ENCODE peak calls at places on chromosomes 12 and 14, in six cellular contexts. One of them, this sample, is unnamed.

GRCh38 chr14:94051115-94051514 is 25.0 kb downstream of the OTUB2 start:
- DNase-seq in MCF 10A: peak; percentile 28
- DNase-seq in midbrain: peak; percentile 84
- DNase-seq in IMR-90: peak; percentile 42
- DNase-seq in activated CD4-positive, alpha-beta T cell treated with anti-CD3 and anti-CD28 coated beads, Interleukin-2, amount 10 ng/mL, durations not matched to agents 7 days and 5 days: no peak
- DNase-seq in stimulated activated CD8-positive, alpha-beta memory T cell treated with anti-CD3 and anti-CD28 coated beads, Interleukin-4, amount 100 ng/mL, for 4 hours: no peak
- DNase-seq in this sample: no peak

GRCh38 chr12:9649532-9649940 is 20.0 kb upstream of the CLEC2D start:
- DNase-seq in MCF 10A: peak; percentile 60
- DNase-seq in midbrain: no peak
- DNase-seq in IMR-90: no peak
- DNase-seq in activated CD4-positive, alpha-beta T cell treated with anti-CD3 and anti-CD28 coated beads, Interleukin-2, amount 10 ng/mL, durations not matched to agents 7 days and 5 days: peak; percentile 46
- DNase-seq in stimulated activated CD8-positive, alpha-beta memory T cell treated with anti-CD3 and anti-CD28 coated beads, Interleukin-4, amount 100 ng/mL, for 4 hours: no peak
- DNase-seq in this sample: peak; percentile 61

GRCh38 chr14:104280902-104281767 is 142.7 kb downstream of the KIF26A start:
- DNase-seq in MCF 10A: no peak
- DNase-seq in midbrain: no peak
- DNase-seq in IMR-90: no peak
- DNase-seq in activated CD4-positive, alpha-beta T cell treated with anti-CD3 and anti-CD28 coated beads, Interleukin-2, amount 10 ng/mL, durations not matched to agents 7 days and 5 days: no peak
- DNase-seq in stimulated activated CD8-positive, alpha-beta memory T cell treated with anti-CD3 and anti-CD28 coated beads, Interleukin-4, amount 100 ng/mL, for 4 hours: no peak
- DNase-seq in this sample: no peak

GRCh38 chr14:33566082-33566481 is 384.8 kb downstream of the EGLN3 start:
- DNase-seq in MCF 10A: no peak
- DNase-seq in midbrain: no peak
- DNase-seq in IMR-90: no peak
- DNase-seq in activated CD4-positive, alpha-beta T cell treated with anti-CD3 and anti-CD28 coated beads, Interleukin-2, amount 10 ng/mL, durations not matched to agents 7 days and 5 days: no peak
- DNase-seq in stimulated activated CD8-positive, alpha-beta memory T cell treated with anti-CD3 and anti-CD28 coated beads, Interleukin-4, amount 100 ng/mL, for 4 hours: no peak
- DNase-seq in this sample: no peak

GRCh38 chr12:916712-917445 is 32.6 kb downstream of the RAD52 start:
- DNase-seq in MCF 10A: no peak
- DNase-seq in midbrain: no peak
- DNase-seq in IMR-90: no peak
- DNase-seq in activated CD4-positive, alpha-beta T cell treated with anti-CD3 and anti-CD28 coated beads, Interleukin-2, amount 10 ng/mL, durations not matched to agents 7 days and 5 days: no peak
- DNase-seq in stimulated activated CD8-positive, alpha-beta memory T cell treated with anti-CD3 and anti-CD28 coated beads, Interleukin-4, amount 100 ng/mL, for 4 hours: no peak
- DNase-seq in this sample: no peak

GRCh38 chr14:66628646-66629045 is 120.7 kb downstream of the GPHN start:
- DNase-seq in MCF 10A: no peak
- DNase-seq in midbrain: no peak
- DNase-seq in IMR-90: peak; percentile 37
- DNase-seq in activated CD4-positive, alpha-beta T cell treated with anti-CD3 and anti-CD28 coated beads, Interleukin-2, amount 10 ng/mL, durations not matched to agents 7 days and 5 days: no peak
- DNase-seq in stimulated activated CD8-positive, alpha-beta memory T cell treated with anti-CD3 and anti-CD28 coated beads, Interleukin-4, amount 100 ng/mL, for 4 hours: no peak
- DNase-seq in this sample: no peak

GRCh38 chr12:52318241-52318990 is 2.8 kb downstream of the KRT83 start:
- DNase-seq in MCF 10A: no peak
- DNase-seq in midbrain: no peak
- DNase-seq in IMR-90: no peak
- DNase-seq in activated CD4-positive, alpha-beta T cell treated with anti-CD3 and anti-CD28 coated beads, Interleukin-2, amount 10 ng/mL, durations not matched to agents 7 days and 5 days: no peak
- DNase-seq in stimulated activated CD8-positive, alpha-beta memory T cell treated with anti-CD3 and anti-CD28 coated beads, Interleukin-4, amount 100 ng/mL, for 4 hours: no peak
- DNase-seq in this sample: no peak

GRCh38 chr12:75865315-75865714 is 166.3 kb downstream of the PHLDA1 start:
- DNase-seq in MCF 10A: no peak
- DNase-seq in midbrain: no peak
- DNase-seq in IMR-90: no peak
- DNase-seq in activated CD4-positive, alpha-beta T cell treated with anti-CD3 and anti-CD28 coated beads, Interleukin-2, amount 10 ng/mL, durations not matched to agents 7 days and 5 days: no peak
- DNase-seq in stimulated activated CD8-positive, alpha-beta memory T cell treated with anti-CD3 and anti-CD28 coated beads, Interleukin-4, amount 100 ng/mL, for 4 hours: no peak
- DNase-seq in this sample: no peak

GRCh38 chr12:74415633-74416032 is 122.0 kb upstream of the ATXN7L3B start:
- DNase-seq in MCF 10A: peak; percentile 46
- DNase-seq in midbrain: no peak
- DNase-seq in IMR-90: peak; percentile 17
- DNase-seq in activated CD4-positive, alpha-beta T cell treated with anti-CD3 and anti-CD28 coated beads, Interleukin-2, amount 10 ng/mL, durations not matched to agents 7 days and 5 days: no peak
- DNase-seq in stimulated activated CD8-positive, alpha-beta memory T cell treated with anti-CD3 and anti-CD28 coated beads, Interleukin-4, amount 100 ng/mL, for 4 hours: no peak
- DNase-seq in this sample: peak; percentile 46

GRCh38 chr12:49014547-49014946 is 4.0 kb downstream of the PRKAG1 start:
- DNase-seq in MCF 10A: peak; percentile 9
- DNase-seq in midbrain: no peak
- DNase-seq in IMR-90: peak; percentile 55
- DNase-seq in activated CD4-positive, alpha-beta T cell treated with anti-CD3 and anti-CD28 coated beads, Interleukin-2, amount 10 ng/mL, durations not matched to agents 7 days and 5 days: no peak
- DNase-seq in stimulated activated CD8-positive, alpha-beta memory T cell treated with anti-CD3 and anti-CD28 coated beads, Interleukin-4, amount 100 ng/mL, for 4 hours: no peak
- DNase-seq in this sample: no peak

GRCh38 chr14:23008836-23009235 is 1.1 kb downstream of the C14orf93 start:
- DNase-seq in MCF 10A: no peak
- DNase-seq in midbrain: no peak
- DNase-seq in IMR-90: no peak
- DNase-seq in activated CD4-positive, alpha-beta T cell treated with anti-CD3 and anti-CD28 coated beads, Interleukin-2, amount 10 ng/mL, durations not matched to agents 7 days and 5 days: no peak
- DNase-seq in stimulated activated CD8-positive, alpha-beta memory T cell treated with anti-CD3 and anti-CD28 coated beads, Interleukin-4, amount 100 ng/mL, for 4 hours: no peak
- DNase-seq in this sample: peak; percentile 35

GRCh38 chr14:68876976-68877375 is 84.1 kb upstream of the ZFP36L1 start:
- DNase-seq in MCF 10A: no peak
- DNase-seq in midbrain: no peak
- DNase-seq in IMR-90: no peak
- DNase-seq in activated CD4-positive, alpha-beta T cell treated with anti-CD3 and anti-CD28 coated beads, Interleukin-2, amount 10 ng/mL, durations not matched to agents 7 days and 5 days: no peak
- DNase-seq in stimulated activated CD8-positive, alpha-beta memory T cell treated with anti-CD3 and anti-CD28 coated beads, Interleukin-4, amount 100 ng/mL, for 4 hours: no peak
- DNase-seq in this sample: no peak

GRCh38 chr14:67574156-67574555 is 25.9 kb downstream of the PIGH start:
- DNase-seq in MCF 10A: no peak
- DNase-seq in midbrain: no peak
- DNase-seq in IMR-90: no peak
- DNase-seq in activated CD4-positive, alpha-beta T cell treated with anti-CD3 and anti-CD28 coated beads, Interleukin-2, amount 10 ng/mL, durations not matched to agents 7 days and 5 days: no peak
- DNase-seq in stimulated activated CD8-positive, alpha-beta memory T cell treated with anti-CD3 and anti-CD28 coated beads, Interleukin-4, amount 100 ng/mL, for 4 hours: no peak
- DNase-seq in this sample: no peak

GRCh38 chr14:95504135-95505029 is 12.1 kb downstream of the SYNE3 start:
- DNase-seq in MCF 10A: peak; percentile 56
- DNase-seq in midbrain: no peak
- DNase-seq in IMR-90: peak; percentile 88
- DNase-seq in activated CD4-positive, alpha-beta T cell treated with anti-CD3 and anti-CD28 coated beads, Interleukin-2, amount 10 ng/mL, durations not matched to agents 7 days and 5 days: no peak
- DNase-seq in stimulated activated CD8-positive, alpha-beta memory T cell treated with anti-CD3 and anti-CD28 coated beads, Interleukin-4, amount 100 ng/mL, for 4 hours: no peak
- DNase-seq in this sample: no peak

GRCh38 chr14:99564256-99564902 is 39.6 kb downstream of the CCDC85C start:
- DNase-seq in MCF 10A: peak; percentile 63
- DNase-seq in midbrain: peak; percentile 72
- DNase-seq in IMR-90: peak; percentile 81
- DNase-seq in activated CD4-positive, alpha-beta T cell treated with anti-CD3 and anti-CD28 coated beads, Interleukin-2, amount 10 ng/mL, durations not matched to agents 7 days and 5 days: no peak
- DNase-seq in stimulated activated CD8-positive, alpha-beta memory T cell treated with anti-CD3 and anti-CD28 coated beads, Interleukin-4, amount 100 ng/mL, for 4 hours: no peak
- DNase-seq in this sample: no peak

GRCh38 chr12:132886529-132887477 is 602 bp downstream of the CHFR start:
- DNase-seq in MCF 10A: no peak
- DNase-seq in midbrain: no peak
- DNase-seq in IMR-90: peak; percentile 4
- DNase-seq in activated CD4-positive, alpha-beta T cell treated with anti-CD3 and anti-CD28 coated beads, Interleukin-2, amount 10 ng/mL, durations not matched to agents 7 days and 5 days: peak; percentile 23
- DNase-seq in stimulated activated CD8-positive, alpha-beta memory T cell treated with anti-CD3 and anti-CD28 coated beads, Interleukin-4, amount 100 ng/mL, for 4 hours: no peak
- DNase-seq in this sample: peak; percentile 7

GRCh38 chr12:32860182-32860581 is 36.4 kb downstream of the PKP2 start:
- DNase-seq in MCF 10A: no peak
- DNase-seq in midbrain: no peak
- DNase-seq in IMR-90: no peak
- DNase-seq in activated CD4-positive, alpha-beta T cell treated with anti-CD3 and anti-CD28 coated beads, Interleukin-2, amount 10 ng/mL, durations not matched to agents 7 days and 5 days: no peak
- DNase-seq in stimulated activated CD8-positive, alpha-beta memory T cell treated with anti-CD3 and anti-CD28 coated beads, Interleukin-4, amount 100 ng/mL, for 4 hours: no peak
- DNase-seq in this sample: no peak

GRCh38 chr14:36069535-36069900 is 107.0 kb downstream of the PTCSC3 start:
- DNase-seq in MCF 10A: peak; percentile 72
- DNase-seq in midbrain: peak; percentile 59
- DNase-seq in IMR-90: peak; percentile 17
- DNase-seq in activated CD4-positive, alpha-beta T cell treated with anti-CD3 and anti-CD28 coated beads, Interleukin-2, amount 10 ng/mL, durations not matched to agents 7 days and 5 days: peak; percentile 52
- DNase-seq in stimulated activated CD8-positive, alpha-beta memory T cell treated with anti-CD3 and anti-CD28 coated beads, Interleukin-4, amount 100 ng/mL, for 4 hours: no peak
- DNase-seq in this sample: peak; percentile 47

GRCh38 chr14:37709419-37710195 is 114.2 kb downstream of the TTC6 start:
- DNase-seq in MCF 10A: peak; percentile 33
- DNase-seq in midbrain: peak; percentile 2
- DNase-seq in IMR-90: peak; percentile 39
- DNase-seq in activated CD4-positive, alpha-beta T cell treated with anti-CD3 and anti-CD28 coated beads, Interleukin-2, amount 10 ng/mL, durations not matched to agents 7 days and 5 days: no peak
- DNase-seq in stimulated activated CD8-positive, alpha-beta memory T cell treated with anti-CD3 and anti-CD28 coated beads, Interleukin-4, amount 100 ng/mL, for 4 hours: no peak
- DNase-seq in this sample: no peak

GRCh38 chr14:38758661-38759060 is 344.4 kb downstream of the SEC23A start:
- DNase-seq in MCF 10A: no peak
- DNase-seq in midbrain: no peak
- DNase-seq in IMR-90: no peak
- DNase-seq in activated CD4-positive, alpha-beta T cell treated with anti-CD3 and anti-CD28 coated beads, Interleukin-2, amount 10 ng/mL, durations not matched to agents 7 days and 5 days: no peak
- DNase-seq in stimulated activated CD8-positive, alpha-beta memory T cell treated with anti-CD3 and anti-CD28 coated beads, Interleukin-4, amount 100 ng/mL, for 4 hours: no peak
- DNase-seq in this sample: no peak